ENCODE peak calls at places on chromosomes 11 and 22, in four cellular contexts. N, Y, E and W are unnamed samples.

GRCh38 chr11:112285918-112286317 is 25.3 kb upstream of the PLET1 start:
- DNase-seq in N (no peak), Y (no peak), E (no peak), W (no peak)

GRCh38 chr22:23251445-23252093 is 71.3 kb downstream of the BCR start:
- DNase-seq in N (no peak), Y (no peak), E (peak), W (no peak)

GRCh38 chr11:100546714-100547113 is 140.4 kb upstream of the ARHGAP42 start:
- DNase-seq in N (no peak), Y (no peak), E (no peak), W (no peak)

GRCh38 chr22:23137905-23138520 is 3.8 kb downstream of the RSPH14 start:
- DNase-seq in N (no peak), Y (peak), E (peak), W (peak)

GRCh38 chr11:73227571-73228211 is 9.6 kb downstream of the P2RY2 start:
- DNase-seq in N (no peak), Y (no peak), E (no peak), W (no peak)

GRCh38 chr11:15742626-15743243 is 613.6 kb downstream of the SOX6 start:
- DNase-seq in N (no peak), Y (no peak), E (no peak), W (no peak)

GRCh38 chr11:113496026-113496651 is 20.9 kb upstream of the DRD2 start:
- DNase-seq in N (no peak), Y (no peak), E (no peak), W (no peak)

GRCh38 chr22:35930933-35931332 is 97.7 kb downstream of the RBFOX2 start:
- DNase-seq in N (no peak), Y (peak), E (no peak), W (peak)

GRCh38 chr11:67615455-67616430 is 9.0 kb downstream of the NDUFV1 start:
- DNase-seq in N (peak), Y (peak), E (peak), W (peak)

GRCh38 chr11:69114811-69115523 is 40.8 kb upstream of the SMIM38 start:
- DNase-seq in N (no peak), Y (no peak), E (no peak), W (no peak)

GRCh38 chr11:109512249-109512648 is 90.3 kb downstream of the C11orf87 start:
- DNase-seq in N (no peak), Y (no peak), E (no peak), W (no peak)

GRCh38 chr11:34148504-34149165 is 43.2 kb downstream of the NAT10 start:
- DNase-seq in N (no peak), Y (no peak), E (no peak), W (no peak)

GRCh38 chr11:76443254-76443935 is 1.4 kb upstream of the EMSY start:
- DNase-seq in N (no peak), Y (no peak), E (peak), W (no peak)

GRCh38 chr11:65700377-65700776 is 11.7 kb upstream of the KAT5 start:
- DNase-seq in N (no peak), Y (no peak), E (no peak), W (no peak)

GRCh38 chr11:8101421-8101820 is 20.4 kb downstream of the TUB start:
- DNase-seq in N (no peak), Y (no peak), E (no peak), W (no peak)

GRCh38 chr11:103055174-103055890 is 36.6 kb downstream of the DCUN1D5 start:
- DNase-seq in N (no peak), Y (peak), E (no peak), W (peak)

GRCh38 chr11:22426915-22427314 is 88.7 kb downstream of the SLC17A6 start:
- DNase-seq in N (no peak), Y (no peak), E (no peak), W (no peak)

GRCh38 chr11:126992804-126993111 is 7.8 kb downstream of the KIRREL3 start:
- DNase-seq in N (no peak), Y (no peak), E (no peak), W (no peak)

GRCh38 chr11:46050065-46050464 is 71.2 kb downstream of the PHF21A start:
- DNase-seq in N (no peak), Y (no peak), E (no peak), W (no peak)

GRCh38 chr11:26227311-26227710 is 104.6 kb upstream of the ANO3 start:
- DNase-seq in N (no peak), Y (peak), E (no peak), W (peak)

GRCh38 chr11:126834149-126834548 is 166.4 kb downstream of the KIRREL3 start:
- DNase-seq in N (no peak), Y (no peak), E (no peak), W (no peak)

GRCh38 chr11:11965656-11966353 is 42.6 kb downstream of the DKK3 start:
- DNase-seq in N (no peak), Y (peak), E (no peak), W (no peak)

GRCh38 chr11:113001709-113002108 is 40.5 kb downstream of the NCAM1 start:
- DNase-seq in N (no peak), Y (no peak), E (no peak), W (no peak)

GRCh38 chr11:33040862-33041453 is 1.6 kb downstream of the TCP11L1 start:
- DNase-seq in N (no peak), Y (peak), E (no peak), W (no peak)

GRCh38 chr11:99449345-99449744 is 428.6 kb downstream of the CNTN5 start:
- DNase-seq in N (no peak), Y (no peak), E (no peak), W (no peak)

GRCh38 chr11:10087621-10088225 is 206.3 kb downstream of the SBF2 start:
- DNase-seq in N (no peak), Y (no peak), E (no peak), W (no peak)

GRCh38 chr11:1074244-1075221 is at the start of gene MUC2:
- DNase-seq in N (no peak), Y (no peak), E (peak), W (no peak)

GRCh38 chr11:125379565-125380343 is 116.3 kb downstream of the FEZ1 start:
- DNase-seq in N (no peak), Y (no peak), E (no peak), W (no peak)

GRCh38 chr11:132520199-132520598 is 1012.1 kb downstream of the OPCML start:
- DNase-seq in N (no peak), Y (no peak), E (no peak), W (no peak)

GRCh38 chr22:37501610-37502341 is 15.6 kb upstream of the MFNG start:
- DNase-seq in N (no peak), Y (no peak), E (no peak), W (no peak)

GRCh38 chr11:128783513-128783912 is 83.6 kb downstream of the KCNJ1 start:
- DNase-seq in N (no peak), Y (no peak), E (peak), W (no peak)